ENCODE peak calls at places on chromosomes 13 and 19, in six cellular contexts. R is tibial nerve, O is heart left ventricle, V is GM12891, F is uterus, Y is Peyer's patch. B is an unnamed sample.
A peak's percentile ranks its signal among the peaks of the same experiment; 100 is the strongest.

GRCh38 chr13:112438515-112438914 is 62.4 kb downstream of the SPACA7 start:
- DNase-seq in R (no peak), O (no peak), V (no peak), F (no peak), Y (no peak), B (no peak)

GRCh38 chr13:33183431-33184130 is 102.0 kb downstream of the STARD13 start:
- DNase-seq in R (no peak), O (no peak), V (no peak), F (no peak), Y (no peak), B (no peak)

GRCh38 chr13:45102136-45102802 is 18.0 kb upstream of the GTF2F2 start:
- DNase-seq in R (no peak), O (no peak), V (no peak), F (no peak), Y (no peak), B (no peak)

GRCh38 chr13:102978168-102978567 is 88.0 kb downstream of the SLC10A2 start:
- DNase-seq in R (no peak), O (no peak), V (no peak), F (no peak), Y (no peak), B (no peak)

GRCh38 chr13:50951366-50951765 is 41.8 kb downstream of the RNASEH2B start:
- DNase-seq in R (no peak), O (no peak), V (no peak), F (no peak), Y (no peak), B (no peak)

GRCh38 chr19:55466246-55466614 is 1.7 kb upstream of the C19orf85 start:
- DNase-seq in R (no peak), O (no peak), V (no peak), F (no peak), Y (no peak), B (no peak)

GRCh38 chr13:21032656-21033055 is 28.7 kb downstream of the LATS2 start:
- DNase-seq in R (no peak), O (no peak), V (no peak), F (peak; percentile 9), Y (no peak), B (no peak)

GRCh38 chr19:19615086-19615485 is 3.4 kb downstream of the PBX4 start:
- DNase-seq in R (no peak), O (no peak), V (no peak), F (no peak), Y (no peak), B (no peak)

GRCh38 chr13:111460548-111461444 is 140.4 kb downstream of the TEX29 start:
- DNase-seq in R (peak; percentile 15), O (peak; percentile 57), V (no peak), F (no peak), Y (peak; percentile 22), B (peak; percentile 39)

GRCh38 chr13:99926014-99926731 is 45.4 kb downstream of the ZIC5 start:
- DNase-seq in R (no peak), O (no peak), V (no peak), F (no peak), Y (peak; percentile 54), B (peak; percentile 84)

GRCh38 chr19:49301165-49301865 is 23.7 kb downstream of the SLC6A16 start:
- DNase-seq in R (peak; percentile 68), O (peak; percentile 76), V (peak; percentile 70), F (peak; percentile 42), Y (peak; percentile 83), B (peak; percentile 70)

GRCh38 chr13:77861716-77862115 is 56.9 kb downstream of the EDNRB start:
- DNase-seq in R (no peak), O (no peak), V (no peak), F (no peak), Y (no peak), B (no peak)

GRCh38 chr13:24233351-24233901 is 72.9 kb downstream of the SPATA13 start:
- DNase-seq in R (no peak), O (no peak), V (no peak), F (no peak), Y (no peak), B (no peak)

GRCh38 chr13:36945078-36945477 is 25.0 kb upstream of the SMAD9 start:
- DNase-seq in R (no peak), O (no peak), V (no peak), F (no peak), Y (no peak), B (no peak)

GRCh38 chr13:113656015-113656588 is 1.9 kb downstream of the ATP4B start:
- DNase-seq in R (no peak), O (no peak), V (no peak), F (peak; percentile 8), Y (peak; percentile 40), B (no peak)

GRCh38 chr19:11378319-11379189 is 4.1 kb downstream of the SWSAP1 start:
- DNase-seq in R (peak; percentile 35), O (peak; percentile 64), V (no peak), F (no peak), Y (no peak), B (peak; percentile 89)

GRCh38 chr19:29671393-29672076 is 6.3 kb downstream of the PLEKHF1 start:
- DNase-seq in R (no peak), O (peak; percentile 67), V (peak; percentile 64), F (peak; percentile 57), Y (no peak), B (no peak)

GRCh38 chr19:7502552-7502951 is 13.4 kb upstream of the ZNF358 start:
- DNase-seq in R (no peak), O (no peak), V (no peak), F (no peak), Y (no peak), B (no peak)

GRCh38 chr13:113470073-113470472 is 16.8 kb upstream of the ADPRHL1 start:
- DNase-seq in R (no peak), O (no peak), V (no peak), F (no peak), Y (no peak), B (no peak)

GRCh38 chr13:66513728-66514127 is 716.4 kb downstream of the PCDH9 start:
- DNase-seq in R (no peak), O (no peak), V (no peak), F (no peak), Y (no peak), B (no peak)

GRCh38 chr13:43472344-43472743 is 314.4 kb downstream of the ENOX1 start:
- DNase-seq in R (no peak), O (no peak), V (no peak), F (no peak), Y (no peak), B (no peak)

GRCh38 chr19:6743714-6744380 is 4.4 kb downstream of the TRIP10 start:
- DNase-seq in R (no peak), O (no peak), V (no peak), F (no peak), Y (no peak), B (no peak)

GRCh38 chr19:28667348-28667977 is 545.5 kb downstream of the UQCRFS1 start:
- DNase-seq in R (no peak), O (no peak), V (no peak), F (no peak), Y (no peak), B (no peak)

GRCh38 chr19:6271721-6272410 is 7.9 kb downstream of the MLLT1 start:
- DNase-seq in R (peak; percentile 63), O (peak; percentile 94), V (no peak), F (peak; percentile 91), Y (peak; percentile 62), B (no peak)

GRCh38 chr13:93325303-93326297 is 99.0 kb downstream of the GPC6 start:
- DNase-seq in R (no peak), O (no peak), V (no peak), F (no peak), Y (no peak), B (no peak)

GRCh38 chr19:16206046-16206605 is 8.4 kb downstream of the AP1M1 start:
- DNase-seq in R (no peak), O (no peak), V (no peak), F (no peak), Y (no peak), B (no peak)

DNA sequence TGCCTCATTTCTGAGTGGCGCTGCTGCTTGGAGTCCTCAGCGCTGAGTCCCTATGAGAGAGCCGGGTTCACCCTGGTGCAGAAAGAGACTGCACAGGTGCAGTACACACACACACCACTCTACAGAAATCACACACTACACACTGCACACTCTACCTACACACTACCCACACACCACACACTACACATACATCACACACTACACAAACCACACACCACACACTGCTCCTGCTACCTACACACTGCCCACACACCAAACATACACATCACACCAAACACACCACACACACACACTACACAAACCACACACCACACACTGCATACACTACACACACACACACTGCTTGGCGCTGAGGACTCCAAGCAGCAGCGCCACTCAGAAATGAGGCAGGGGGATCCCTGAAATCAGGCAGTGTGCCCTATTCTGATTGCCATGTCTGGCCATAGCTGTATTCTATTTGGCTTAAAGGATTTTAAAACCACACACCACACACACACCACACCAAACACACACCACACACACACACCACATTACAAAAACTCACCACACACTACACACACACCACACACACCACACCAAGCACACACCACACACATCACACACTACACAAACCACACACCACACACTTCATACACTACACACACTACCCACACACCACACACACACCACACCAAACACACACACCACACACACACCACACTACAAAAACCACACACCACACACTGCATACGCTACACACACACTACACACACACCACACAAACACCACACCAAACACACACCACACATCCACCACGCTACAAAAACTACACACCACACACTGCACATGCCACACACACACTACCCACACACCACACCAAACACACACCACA is 4.9 kb downstream of the MAG start:
- DNase-seq in R (no peak), O (no peak), V (no peak), F (no peak), Y (no peak), B (no peak)
- TF ChIP-seq POLR2A in R (no peak), O (no peak), V (no peak), F (no peak), Y (no peak), B (no peak)

GRCh38 chr19:37594064-37594981 is at the start of the genes ZNF540 and ZNF571:
- DNase-seq in R (peak; percentile 93), O (peak; percentile 96), V (peak; percentile 64), F (peak; percentile 93), Y (peak; percentile 95), B (peak; percentile 84)
- TF ChIP-seq POLR2A in R (peak; percentile 76), O (peak; percentile 76), V (peak; percentile 63), F (peak; percentile 59), Y (peak; percentile 61), B (peak; percentile 51)

GRCh38 chr19:54147676-54148075 is 10.1 kb downstream of the CNOT3 start:
- DNase-seq in R (no peak), O (peak; percentile 81), V (no peak), F (no peak), Y (no peak), B (no peak)
- TF ChIP-seq POLR2A in R (no peak), O (no peak), V (no peak), F (no peak), Y (no peak), B (no peak)

DNA sequence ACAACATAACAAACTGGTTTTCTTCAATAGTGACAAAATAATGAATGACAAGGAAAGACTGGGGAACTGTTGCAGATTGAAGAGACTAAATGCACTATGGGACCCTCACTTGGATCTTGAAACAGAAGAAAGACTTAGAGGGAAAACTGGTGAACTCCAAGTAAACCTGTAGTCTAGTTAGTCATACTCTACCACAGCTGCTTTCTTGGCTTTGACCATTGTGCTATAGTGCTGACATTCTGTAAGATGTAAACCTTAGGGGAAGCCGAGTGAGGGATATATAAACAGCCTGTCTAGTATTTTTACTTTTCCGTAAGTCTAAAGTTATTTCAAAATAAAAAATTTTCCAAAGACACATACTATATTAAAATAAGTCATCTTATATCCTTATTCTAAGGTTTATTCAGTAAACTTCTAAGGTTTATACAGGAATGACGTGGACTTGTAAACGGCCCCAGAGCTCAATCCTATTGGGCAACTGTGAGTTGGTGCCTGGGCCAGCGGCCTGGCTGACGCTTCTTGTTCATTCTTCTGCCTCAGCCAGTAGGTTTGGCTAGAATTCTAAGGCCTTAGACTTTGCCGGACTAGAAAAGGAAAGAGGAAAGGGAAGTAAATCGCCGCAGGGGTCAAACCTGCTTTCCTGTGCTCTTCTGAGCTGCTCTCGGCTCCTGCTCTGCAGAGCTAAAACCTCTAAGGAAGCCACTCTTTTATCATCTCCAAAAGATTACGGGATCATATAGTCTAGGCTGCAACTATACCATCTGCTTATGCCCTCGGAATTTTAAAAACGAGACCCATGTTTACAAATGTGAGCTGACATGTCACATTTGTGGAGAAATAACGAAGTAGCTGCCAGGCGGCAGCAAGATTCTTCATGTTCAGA is 33.7 kb upstream of the UBE2L5 start:
- DNase-seq in R (peak; percentile 41), O (no peak), V (no peak), F (peak; percentile 48), Y (no peak), B (no peak)
- TF ChIP-seq POLR2A in R (no peak), O (no peak), V (no peak), F (no peak), Y (no peak), B (no peak)